ENCODE peak calls at places on chromosomes 1 and 21, in five cellular contexts. L, A, T, J and F are unnamed samples.
A peak's percentile ranks its signal among the peaks of the same experiment; 100 is the strongest.

GRCh38 chr1:53334312-53334711 is 6.4 kb upstream of the LRP8 start:
- DNase-seq in L (no peak), A (no peak), T (no peak), J (no peak), F (no peak)

GRCh38 chr1:89927037-89927436 is 67.9 kb upstream of the ZNF326 start:
- DNase-seq in L (no peak), A (no peak), T (no peak), J (no peak), F (no peak)

GRCh38 chr1:244218220-244218619 is 167.1 kb downstream of the ZBTB18 start:
- DNase-seq in L (no peak), A (no peak), T (no peak), J (no peak), F (peak; percentile 60)

GRCh38 chr1:164638506-164639202 is 79.7 kb downstream of the PBX1 start:
- DNase-seq in L (no peak), A (no peak), T (no peak), J (no peak), F (no peak)

GRCh38 chr1:35876988-35877387 is 6.0 kb upstream of the AGO1 start:
- DNase-seq in L (no peak), A (no peak), T (no peak), J (no peak), F (peak; percentile 57)

GRCh38 chr1:164651378-164651951 is 92.5 kb downstream of the PBX1 start:
- DNase-seq in L (no peak), A (peak; percentile 4), T (no peak), J (no peak), F (no peak)

GRCh38 chr1:201119206-201119814 is 7.1 kb upstream of the CACNA1S start:
- DNase-seq in L (no peak), A (peak; percentile 54), T (no peak), J (peak; percentile 21), F (peak; percentile 71)

GRCh38 chr1:188615321-188615720 is 1786.6 kb downstream of the PLA2G4A start:
- DNase-seq in L (no peak), A (no peak), T (no peak), J (no peak), F (no peak)

GRCh38 chr1:14570514-14570913 is 28.0 kb upstream of the KAZN start:
- DNase-seq in L (no peak), A (no peak), T (no peak), J (no peak), F (no peak)

GRCh38 chr1:12549460-12550349 is 68.3 kb downstream of the DHRS3 start:
- DNase-seq in L (peak; percentile 57), A (no peak), T (no peak), J (no peak), F (peak; percentile 53)

GRCh38 chr1:155761746-155762400 is 73.0 kb downstream of the DAP3 start:
- DNase-seq in L (no peak), A (no peak), T (no peak), J (no peak), F (no peak)

GRCh38 chr1:57411262-57411661 is 12.6 kb downstream of the DAB1 start:
- DNase-seq in L (no peak), A (no peak), T (no peak), J (no peak), F (peak; percentile 9)

GRCh38 chr1:78536427-78536826 is 45.7 kb downstream of the PTGFR start:
- DNase-seq in L (no peak), A (no peak), T (no peak), J (no peak), F (no peak)

GRCh38 chr1:113021430-113022085 is 51.4 kb upstream of the LRIG2 start:
- DNase-seq in L (no peak), A (no peak), T (no peak), J (no peak), F (no peak)

GRCh38 chr1:91684599-91685196 is 184.0 kb downstream of the CDC7 start:
- DNase-seq in L (no peak), A (peak; percentile 14), T (no peak), J (no peak), F (no peak)

GRCh38 chr1:19559641-19560040 is 74.3 kb upstream of the CAPZB start:
- DNase-seq in L (peak; percentile 65), A (no peak), T (no peak), J (no peak), F (no peak)

GRCh38 chr1:147800852-147801251 is 40.5 kb upstream of the GJA5 start:
- DNase-seq in L (no peak), A (no peak), T (no peak), J (no peak), F (no peak)

GRCh38 chr1:86846166-86846647 is 67.7 kb downstream of the SELENOF start:
- DNase-seq in L (peak; percentile 92), A (no peak), T (no peak), J (no peak), F (no peak)

GRCh38 chr1:75600781-75601180 is 10.1 kb downstream of the SLC44A5 start:
- DNase-seq in L (no peak), A (no peak), T (no peak), J (no peak), F (no peak)

GRCh38 chr1:203228670-203229069 is 803 bp downstream of the CHIT1 start:
- DNase-seq in L (no peak), A (no peak), T (no peak), J (no peak), F (no peak)

GRCh38 chr21:34916446-34916845 is 132.7 kb downstream of the RUNX1 start:
- DNase-seq in L (no peak), A (no peak), T (no peak), J (no peak), F (no peak)

GRCh38 chr1:28449904-28450303 is 55.9 kb upstream of the RCC1 start:
- DNase-seq in L (no peak), A (peak; percentile 10), T (peak; percentile 9), J (no peak), F (no peak)

GRCh38 chr1:184189361-184189760 is 137.8 kb downstream of the TSEN15 start:
- DNase-seq in L (no peak), A (no peak), T (no peak), J (no peak), F (no peak)

GRCh38 chr1:22747021-22747734 is 36.5 kb downstream of the EPHB2 start:
- DNase-seq in L (no peak), A (no peak), T (no peak), J (no peak), F (no peak)

GRCh38 chr1:118100686-118101300 is 84.2 kb downstream of the SPAG17 start:
- DNase-seq in L (no peak), A (no peak), T (no peak), J (no peak), F (no peak)